ENCODE peak calls at places on chromosomes 6 and 20, in seven cellular contexts. L, T, O, W, Y, G and M are unnamed samples.

GRCh38 chr6:139679516-139680179 is 305.2 kb upstream of the CITED2 start:
- DNase-seq in G (no peak), O (no peak), L (no peak), W (no peak), Y (no peak), T (peak), M (no peak)

GRCh38 chr6:75843401-75843800 is 94.4 kb downstream of the MYO6 start:
- DNase-seq in G (no peak), Y (no peak), T (no peak), W (no peak), O (no peak), L (no peak), M (no peak)

GRCh38 chr20:41169184-41169690 is 31.9 kb downstream of the PLCG1 start:
- DNase-seq in O (no peak), Y (no peak), G (no peak), L (no peak), T (no peak), W (no peak), M (no peak)

GRCh38 chr6:10381133-10381829 is 33.6 kb downstream of the TFAP2A start:
- DNase-seq in Y (no peak), L (no peak), T (no peak), O (no peak), W (no peak), G (no peak), M (peak)

GRCh38 chr20:13638162-13638495 is 603 bp downstream of the TASP1 start:
- DNase-seq in Y (no peak), T (no peak), O (no peak), G (no peak), L (peak), W (no peak), M (no peak)

GRCh38 chr20:10924628-10925266 is 250.9 kb upstream of the JAG1 start:
- DNase-seq in O (no peak), L (peak), G (no peak), T (peak), W (no peak), Y (no peak), M (no peak)

GRCh38 chr6:138546733-138547185 is 47.5 kb upstream of the NHSL1 start:
- DNase-seq in G (peak), L (no peak), O (no peak), T (no peak), Y (no peak), W (no peak), M (no peak)

GRCh38 chr20:38893056-38893455 is 33.2 kb upstream of the FAM83D start:
- DNase-seq in Y (no peak), T (no peak), O (no peak), L (no peak), G (no peak), W (no peak), M (no peak)